ENCODE peak calls at places on chromosomes 13 and 19, in seven cellular contexts. W is body of pancreas; M is ovary; X is HFF-Myc; P is esophagus squamous epithelium; U is CD8-positive, alpha-beta T cell; N is skeletal muscle cell. J is an unnamed sample.

GRCh38 chr19:47776568-47776967 is 1.9 kb upstream of the SELENOW start:
- DNase-seq in W (no peak), M (no peak), X (no peak), P (no peak), U (no peak), N (no peak), J (no peak)

GRCh38 chr19:18658366-18658855 is 21.6 kb downstream of the KLHL26 start:
- DNase-seq in W (no peak), M (no peak), X (no peak), P (no peak), U (no peak), N (no peak), J (no peak)

GRCh38 chr19:48836089-48837017 is at the start of gene HSD17B14:
- DNase-seq in W (peak; percentile 22), M (peak; percentile 73), X (no peak), P (no peak), U (no peak), N (no peak), J (no peak)

GRCh38 chr13:111033172-111034133 is 81.7 kb upstream of the ARHGEF7 start:
- DNase-seq in W (no peak), M (no peak), X (no peak), P (no peak), U (no peak), N (no peak), J (no peak)

GRCh38 chr13:58682616-58683015 is 1051.1 kb downstream of the PCDH17 start:
- DNase-seq in W (no peak), M (no peak), X (no peak), P (no peak), U (no peak), N (no peak), J (no peak)

GRCh38 chr13:33940898-33941297 is 122.9 kb downstream of the RFC3 start:
- DNase-seq in W (no peak), M (no peak), X (no peak), P (no peak), U (no peak), N (peak; percentile 48), J (no peak)

GRCh38 chr13:110303644-110304043 is 3.3 kb downstream of the COL4A1 start:
- DNase-seq in W (no peak), M (no peak), X (no peak), P (no peak), U (no peak), N (no peak), J (no peak)

GRCh38 chr13:45690636-45691035 is 11.5 kb upstream of the CBY2 start:
- DNase-seq in W (no peak), M (no peak), X (no peak), P (no peak), U (no peak), N (no peak), J (no peak)

GRCh38 chr19:927044-927706 is 1.3 kb downstream of the ARID3A start:
- DNase-seq in W (peak; percentile 47), M (peak; percentile 69), X (no peak), P (no peak), U (no peak), N (no peak), J (no peak)

GRCh38 chr19:38870612-38871011 is 7.5 kb downstream of the RINL start:
- DNase-seq in W (no peak), M (no peak), X (no peak), P (no peak), U (no peak), N (no peak), J (no peak)

GRCh38 chr13:40682449-40683240 is 16.2 kb upstream of the FOXO1 start:
- DNase-seq in W (no peak), M (no peak), X (no peak), P (no peak), U (no peak), N (no peak), J (no peak)

GRCh38 chr13:98033277-98034247 is 80.1 kb downstream of the IPO5 start:
- DNase-seq in W (peak; percentile 22), M (peak; percentile 11), X (peak; percentile 37), P (no peak), U (no peak), N (no peak), J (no peak)

GRCh38 chr19:38433268-38433733 is at the start of gene RYR1:
- DNase-seq in W (no peak), M (no peak), X (no peak), P (no peak), U (peak; percentile 11), N (no peak), J (no peak)

GRCh38 chr19:47725759-47726401 is 12.7 kb downstream of the EHD2 start:
- DNase-seq in W (no peak), M (no peak), X (no peak), P (no peak), U (no peak), N (no peak), J (no peak)

GRCh38 chr19:14545716-14546082 is 16.3 kb downstream of the TECR start:
- DNase-seq in W (no peak), M (no peak), X (no peak), P (no peak), U (no peak), N (no peak), J (no peak)

GRCh38 chr19:49333426-49334288 is 1.5 kb upstream of the CD37 start:
- DNase-seq in W (peak; percentile 11), M (no peak), X (no peak), P (no peak), U (peak; percentile 64), N (no peak), J (no peak)

GRCh38 chr13:108983273-108983672 is 353.9 kb downstream of the MYO16 start:
- DNase-seq in W (no peak), M (no peak), X (no peak), P (no peak), U (no peak), N (no peak), J (no peak)

GRCh38 chr13:94210826-94211225 is 268.7 kb downstream of the DCT start:
- DNase-seq in W (no peak), M (no peak), X (no peak), P (no peak), U (no peak), N (no peak), J (no peak)

GRCh38 chr19:18532208-18532890 is 10.5 kb upstream of the ELL start:
- DNase-seq in W (no peak), M (no peak), X (no peak), P (no peak), U (no peak), N (no peak), J (no peak)

GRCh38 chr19:44757735-44758505 is 9.4 kb downstream of the BCL3 start:
- DNase-seq in W (peak; percentile 56), M (peak; percentile 67), X (no peak), P (no peak), U (no peak), N (no peak), J (no peak)

DNA sequence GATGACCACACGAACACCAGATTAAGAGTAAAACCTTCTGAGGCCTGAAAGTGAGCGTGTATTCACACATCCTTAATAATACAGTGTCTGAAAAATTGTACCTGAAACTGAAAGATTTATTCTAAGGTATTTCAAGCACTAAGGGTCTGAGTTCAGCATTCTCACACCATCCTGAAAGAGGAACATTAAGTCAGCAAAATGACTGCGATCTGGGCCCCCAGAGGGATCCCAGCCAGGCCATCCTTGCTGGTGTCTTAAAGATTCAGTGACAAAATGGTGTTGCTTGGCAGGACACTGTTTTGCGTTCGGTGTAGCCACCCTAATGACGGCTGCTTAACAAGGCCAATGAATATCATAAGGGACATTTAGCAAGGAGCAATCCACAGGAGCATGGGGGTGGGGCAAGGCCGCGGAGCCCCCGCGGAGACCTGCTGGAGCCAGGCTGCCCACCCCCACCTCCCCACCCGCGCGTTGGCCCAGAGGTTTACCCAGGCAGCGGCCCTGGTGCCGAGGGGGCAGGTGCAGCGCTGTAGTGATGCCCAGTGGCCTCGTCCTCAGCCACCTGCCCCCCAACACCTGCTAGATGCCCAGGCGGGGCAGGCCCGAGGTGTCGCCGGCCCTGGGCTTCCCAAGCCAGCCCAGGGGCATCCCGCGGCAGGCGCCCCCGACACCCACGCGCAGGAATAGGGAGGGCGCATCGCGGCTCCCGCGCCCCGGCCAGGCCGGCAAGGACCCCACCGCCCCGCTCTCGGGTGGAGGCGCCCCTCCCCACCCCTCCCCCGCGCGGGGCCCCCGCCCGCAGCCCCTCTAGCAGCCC is 742 bp downstream of the NALCN start:
- DNase-seq in W (no peak), M (no peak), X (no peak), P (no peak), U (no peak), N (no peak), J (no peak)
- H3K4me3 ChIP-seq in W (peak overlapping the region; percentile 65), M (peak overlapping the region; percentile 15), X (peak overlapping the region; percentile 45), P (peak overlapping the region; percentile 41), U (no peak overlapping the region), N (peak overlapping the region; percentile 61), J (peak overlapping the region; percentile 72)

GRCh38 chr13:112588490-112589297 is 741 bp upstream of the TUBGCP3 start:
- DNase-seq in W (peak; percentile 38), M (no peak), X (no peak), P (no peak), U (no peak), N (no peak), J (no peak)

GRCh38 chr13:112583592-112584277 is 4.2 kb downstream of the TUBGCP3 start:
- DNase-seq in W (no peak), M (no peak), X (no peak), P (no peak), U (no peak), N (no peak), J (no peak)

GRCh38 chr13:112587359-112587766 is 590 bp downstream of the TUBGCP3 start:
- DNase-seq in W (peak; percentile 78), M (peak; percentile 93), X (no peak), P (no peak), U (peak; percentile 55), N (peak; percentile 54), J (peak; percentile 31)

GRCh38 chr13:112587767-112588489 is at the start of gene TUBGCP3:
- DNase-seq in W (peak; percentile 87), M (peak; percentile 80), X (no peak), P (no peak), U (peak; percentile 69), N (peak; percentile 38), J (peak; percentile 34)

GRCh38 chr13:112586334-112586733 is 1.6 kb downstream of the TUBGCP3 start:
- DNase-seq in W (no peak), M (no peak), X (no peak), P (no peak), U (no peak), N (no peak), J (no peak)
- H3K4me3 ChIP-seq in W (no peak overlapping the region), M (no peak overlapping the region), X (peak overlapping the region; percentile 84), P (no peak overlapping the region), U (no peak overlapping the region), N (no peak overlapping the region), J (no peak overlapping the region)

DNA sequence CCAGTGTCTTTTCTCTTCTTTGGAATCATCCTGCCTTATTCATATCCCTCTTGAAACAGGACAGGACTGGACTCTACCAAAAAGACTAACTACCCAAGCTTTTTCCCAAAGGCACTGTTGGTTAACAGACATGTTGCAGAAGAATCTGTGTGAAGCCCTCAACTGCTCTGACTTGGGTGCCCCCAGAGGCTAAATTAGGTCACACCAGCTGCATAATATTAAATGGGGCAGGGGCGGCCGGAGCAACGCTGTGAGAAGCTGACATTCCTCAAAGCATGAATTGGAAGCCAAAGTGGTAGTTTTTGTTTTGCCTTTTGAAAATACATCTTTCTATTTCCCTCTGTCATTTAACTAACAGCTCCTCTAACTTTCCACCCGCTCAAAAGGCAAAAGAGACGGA is 185.9 kb downstream of the LHFPL6 start:
- DNase-seq in W (no peak), M (no peak), X (no peak), P (no peak), U (no peak), N (no peak), J (no peak)
- H3K4me3 ChIP-seq in W (no peak overlapping the region), M (no peak overlapping the region), X (no peak overlapping the region), P (no peak overlapping the region), U (no peak overlapping the region), N (peak overlapping the region; percentile 21), J (peak overlapping the region; percentile 32)

GRCh38 chr13:29855009-29855408 is 4.6 kb upstream of the UBL3 start:
- DNase-seq in W (no peak), M (no peak), X (no peak), P (no peak), U (no peak), N (no peak), J (no peak)
- H3K4me3 ChIP-seq in W (no peak overlapping the region), M (no peak overlapping the region), X (no peak overlapping the region), P (no peak overlapping the region), U (no peak overlapping the region), N (no peak overlapping the region), J (no peak overlapping the region)